ENCODE peak calls at places on chromosomes 5 and 9, in nine cellular contexts. One of them, this sample, is unnamed.

GRCh38 chr9:17942498-17942897 is 363.6 kb downstream of the SH3GL2 start:
- DNase-seq in HCT116: no peak
- DNase-seq in H54: no peak
- DNase-seq in A549: no peak
- DNase-seq in prostate gland: no peak
- DNase-seq in uterus: no peak
- DNase-seq in heart left ventricle: no peak
- DNase-seq in esophagus squamous epithelium: no peak
- DNase-seq in Peyer's patch: no peak
- DNase-seq in this sample: no peak

GRCh38 chr9:116166713-116167112 is 13.1 kb downstream of the PAPPA start:
- DNase-seq in HCT116: no peak
- DNase-seq in H54: no peak
- DNase-seq in A549: no peak
- DNase-seq in prostate gland: no peak
- DNase-seq in uterus: no peak
- DNase-seq in heart left ventricle: no peak
- DNase-seq in esophagus squamous epithelium: no peak
- DNase-seq in Peyer's patch: no peak
- DNase-seq in this sample: no peak

GRCh38 chr5:100668511-100668910 is 133.3 kb downstream of the FAM174A start:
- DNase-seq in HCT116: peak
- DNase-seq in H54: no peak
- DNase-seq in A549: no peak
- DNase-seq in prostate gland: no peak
- DNase-seq in uterus: no peak
- DNase-seq in heart left ventricle: no peak
- DNase-seq in esophagus squamous epithelium: no peak
- DNase-seq in Peyer's patch: no peak
- DNase-seq in this sample: no peak

GRCh38 chr5:135127604-135128240 is 93.7 kb upstream of the PITX1 start:
- DNase-seq in HCT116: no peak
- DNase-seq in H54: peak
- DNase-seq in A549: peak
- DNase-seq in prostate gland: no peak
- DNase-seq in uterus: no peak
- DNase-seq in heart left ventricle: no peak
- DNase-seq in esophagus squamous epithelium: no peak
- DNase-seq in Peyer's patch: no peak
- DNase-seq in this sample: no peak

GRCh38 chr9:32264171-32264862 is 120.1 kb upstream of the ACO1 start:
- DNase-seq in HCT116: no peak
- DNase-seq in H54: no peak
- DNase-seq in A549: no peak
- DNase-seq in prostate gland: no peak
- DNase-seq in uterus: peak
- DNase-seq in heart left ventricle: no peak
- DNase-seq in esophagus squamous epithelium: no peak
- DNase-seq in Peyer's patch: no peak
- DNase-seq in this sample: no peak

GRCh38 chr5:95216136-95216955 is 68.5 kb downstream of the MCTP1 start:
- DNase-seq in HCT116: no peak
- DNase-seq in H54: no peak
- DNase-seq in A549: no peak
- DNase-seq in prostate gland: no peak
- DNase-seq in uterus: no peak
- DNase-seq in heart left ventricle: no peak
- DNase-seq in esophagus squamous epithelium: no peak
- DNase-seq in Peyer's patch: no peak
- DNase-seq in this sample: no peak

GRCh38 chr5:161547573-161548471 is 1.3 kb upstream of the GABRB2 start:
- DNase-seq in HCT116: no peak
- DNase-seq in H54: no peak
- DNase-seq in A549: peak
- DNase-seq in prostate gland: no peak
- DNase-seq in uterus: no peak
- DNase-seq in heart left ventricle: no peak
- DNase-seq in esophagus squamous epithelium: no peak
- DNase-seq in Peyer's patch: no peak
- DNase-seq in this sample: peak

GRCh38 chr5:7518947-7519560 is 123.1 kb downstream of the ADCY2 start:
- DNase-seq in HCT116: no peak
- DNase-seq in H54: no peak
- DNase-seq in A549: peak
- DNase-seq in prostate gland: no peak
- DNase-seq in uterus: no peak
- DNase-seq in heart left ventricle: no peak
- DNase-seq in esophagus squamous epithelium: no peak
- DNase-seq in Peyer's patch: no peak
- DNase-seq in this sample: no peak

GRCh38 chr9:131097948-131098278 is 1.6 kb downstream of the AIF1L start:
- DNase-seq in HCT116: no peak
- DNase-seq in H54: no peak
- DNase-seq in A549: no peak
- DNase-seq in prostate gland: no peak
- DNase-seq in uterus: no peak
- DNase-seq in heart left ventricle: peak
- DNase-seq in esophagus squamous epithelium: no peak
- DNase-seq in Peyer's patch: no peak
- DNase-seq in this sample: no peak

GRCh38 chr5:141623197-141623596 is 4.4 kb upstream of the DIAPH1 start:
- DNase-seq in HCT116: no peak
- DNase-seq in H54: no peak
- DNase-seq in A549: no peak
- DNase-seq in prostate gland: no peak
- DNase-seq in uterus: no peak
- DNase-seq in heart left ventricle: no peak
- DNase-seq in esophagus squamous epithelium: no peak
- DNase-seq in Peyer's patch: peak
- DNase-seq in this sample: no peak

GRCh38 chr9:133979124-133979920 is 12.8 kb downstream of the VAV2 start:
- DNase-seq in HCT116: no peak
- DNase-seq in H54: no peak
- DNase-seq in A549: no peak
- DNase-seq in prostate gland: no peak
- DNase-seq in uterus: no peak
- DNase-seq in heart left ventricle: peak
- DNase-seq in esophagus squamous epithelium: no peak
- DNase-seq in Peyer's patch: peak
- DNase-seq in this sample: no peak

GRCh38 chr5:91787718-91788117 is 404.6 kb upstream of the ARRDC3 start:
- DNase-seq in HCT116: no peak
- DNase-seq in H54: peak
- DNase-seq in A549: no peak
- DNase-seq in prostate gland: no peak
- DNase-seq in uterus: no peak
- DNase-seq in heart left ventricle: no peak
- DNase-seq in esophagus squamous epithelium: no peak
- DNase-seq in Peyer's patch: no peak
- DNase-seq in this sample: no peak

GRCh38 chr9:134068742-134069535 is 1.1 kb upstream of the BRD3 start:
- DNase-seq in HCT116: no peak
- DNase-seq in H54: no peak
- DNase-seq in A549: no peak
- DNase-seq in prostate gland: no peak
- DNase-seq in uterus: peak
- DNase-seq in heart left ventricle: no peak
- DNase-seq in esophagus squamous epithelium: no peak
- DNase-seq in Peyer's patch: no peak
- DNase-seq in this sample: no peak

GRCh38 chr5:148060881-148061280 is 2.9 kb upstream of the SPINK5 start:
- DNase-seq in HCT116: no peak
- DNase-seq in H54: no peak
- DNase-seq in A549: no peak
- DNase-seq in prostate gland: no peak
- DNase-seq in uterus: no peak
- DNase-seq in heart left ventricle: no peak
- DNase-seq in esophagus squamous epithelium: no peak
- DNase-seq in Peyer's patch: no peak
- DNase-seq in this sample: no peak

GRCh38 chr9:110939573-110939972 is 98.7 kb downstream of the LPAR1 start:
- DNase-seq in HCT116: no peak
- DNase-seq in H54: no peak
- DNase-seq in A549: no peak
- DNase-seq in prostate gland: no peak
- DNase-seq in uterus: no peak
- DNase-seq in heart left ventricle: no peak
- DNase-seq in esophagus squamous epithelium: no peak
- DNase-seq in Peyer's patch: no peak
- DNase-seq in this sample: no peak

GRCh38 chr9:110939053-110939452 is 99.2 kb downstream of the LPAR1 start:
- DNase-seq in HCT116: no peak
- DNase-seq in H54: no peak
- DNase-seq in A549: no peak
- DNase-seq in prostate gland: no peak
- DNase-seq in uterus: no peak
- DNase-seq in heart left ventricle: no peak
- DNase-seq in esophagus squamous epithelium: no peak
- DNase-seq in Peyer's patch: no peak
- DNase-seq in this sample: no peak

GRCh38 chr9:110942522-110942921 is 95.7 kb downstream of the LPAR1 start:
- DNase-seq in HCT116: no peak
- DNase-seq in H54: no peak
- DNase-seq in A549: no peak
- DNase-seq in prostate gland: no peak
- DNase-seq in uterus: no peak
- DNase-seq in heart left ventricle: no peak
- DNase-seq in esophagus squamous epithelium: no peak
- DNase-seq in Peyer's patch: no peak
- DNase-seq in this sample: no peak

GRCh38 chr9:110936719-110937452 is 101.4 kb downstream of the LPAR1 start:
- DNase-seq in HCT116: no peak
- DNase-seq in H54: no peak
- DNase-seq in A549: no peak
- DNase-seq in prostate gland: no peak
- DNase-seq in uterus: no peak
- DNase-seq in heart left ventricle: no peak
- DNase-seq in esophagus squamous epithelium: no peak
- DNase-seq in Peyer's patch: no peak
- DNase-seq in this sample: no peak

DNA sequence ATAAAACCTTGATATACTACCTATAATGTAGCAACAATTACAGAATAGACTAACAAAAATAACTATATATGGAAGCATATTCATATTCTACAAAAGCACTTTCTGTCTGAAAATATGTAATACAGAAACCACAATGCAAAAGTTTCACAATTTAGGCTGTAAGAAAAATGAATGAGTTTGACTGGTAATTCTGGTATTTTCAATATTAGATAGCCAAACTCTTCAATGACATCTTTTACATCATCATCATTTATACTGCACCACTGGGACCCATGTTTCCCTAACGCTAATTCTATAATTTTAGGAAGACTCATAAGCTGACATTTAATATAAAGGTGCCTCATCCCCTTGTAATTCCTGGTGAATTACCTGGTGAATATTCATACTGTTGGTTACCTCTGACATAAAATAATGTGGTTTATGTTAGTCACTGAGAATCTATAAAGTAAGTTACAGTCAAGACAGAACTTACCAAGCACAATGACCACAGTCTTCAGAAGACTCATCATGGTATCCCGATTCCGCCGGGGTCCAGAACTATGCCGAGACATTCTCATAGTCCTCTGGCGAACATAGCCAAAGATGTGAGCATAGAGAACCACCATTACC is 97.2 kb downstream of the LPAR1 start:
- DNase-seq in HCT116: no peak
- DNase-seq in H54: no peak
- DNase-seq in A549: no peak
- DNase-seq in prostate gland: no peak
- DNase-seq in uterus: no peak
- DNase-seq in heart left ventricle: no peak
- DNase-seq in esophagus squamous epithelium: no peak
- DNase-seq in Peyer's patch: no peak
- DNase-seq in this sample: no peak
- TF ChIP-seq POLR2A in HCT116: no peak
- TF ChIP-seq POLR2A in H54: no peak
- TF ChIP-seq POLR2A in A549: no peak
- TF ChIP-seq POLR2A in prostate gland: no peak
- TF ChIP-seq POLR2A in uterus: no peak
- TF ChIP-seq POLR2A in heart left ventricle: no peak
- TF ChIP-seq POLR2A in esophagus squamous epithelium: no peak
- TF ChIP-seq POLR2A in Peyer's patch: no peak
- TF ChIP-seq POLR2A in this sample: no peak

DNA sequence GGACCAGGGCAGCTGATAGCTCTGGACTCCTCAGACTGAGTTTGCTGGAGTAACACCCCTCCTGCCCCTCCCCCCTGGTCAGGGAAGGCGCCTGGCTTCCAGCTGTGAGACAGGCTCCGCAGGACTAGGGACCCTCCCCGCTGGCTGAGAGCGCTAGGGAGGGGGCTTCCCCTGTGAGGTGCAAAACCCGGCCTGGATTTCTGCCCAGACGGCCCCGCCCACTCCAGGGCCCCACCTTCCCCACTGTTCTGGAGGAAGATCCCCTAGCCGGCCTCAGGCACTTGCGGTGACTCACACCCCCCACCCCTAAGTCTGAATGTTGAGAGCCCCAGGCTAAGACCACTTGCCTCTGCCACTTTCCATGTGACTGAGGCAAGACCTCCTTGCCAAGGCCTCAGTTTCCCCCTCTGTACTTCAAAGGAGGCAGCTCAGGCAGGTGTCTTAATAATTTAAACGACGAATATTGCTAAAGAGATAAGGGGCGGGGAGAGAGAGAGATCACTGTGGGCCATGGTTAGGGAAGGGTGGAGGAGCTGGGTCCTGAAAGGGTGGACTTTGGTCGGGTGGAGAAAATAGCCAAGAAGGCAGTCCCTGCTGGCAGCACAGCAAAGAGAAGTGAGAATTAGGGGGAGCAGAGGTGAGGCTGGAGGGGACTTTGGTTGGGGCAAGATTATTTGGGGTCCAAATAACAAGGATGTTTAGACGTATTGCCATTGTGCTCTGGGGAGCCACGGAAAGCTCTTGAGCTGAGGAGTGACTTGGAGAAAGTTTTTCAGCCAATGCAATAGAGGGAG is 1.0 kb upstream of the DAB2IP start:
- DNase-seq in HCT116: no peak
- DNase-seq in H54: peak
- DNase-seq in A549: peak
- DNase-seq in prostate gland: no peak
- DNase-seq in uterus: peak
- DNase-seq in heart left ventricle: peak
- DNase-seq in esophagus squamous epithelium: no peak
- DNase-seq in Peyer's patch: no peak
- DNase-seq in this sample: no peak
- TF ChIP-seq POLR2A in HCT116: no peak
- TF ChIP-seq POLR2A in H54: no peak
- TF ChIP-seq POLR2A in A549: no peak
- TF ChIP-seq POLR2A in prostate gland: no peak
- TF ChIP-seq POLR2A in uterus: peak
- TF ChIP-seq POLR2A in heart left ventricle: no peak
- TF ChIP-seq POLR2A in esophagus squamous epithelium: no peak
- TF ChIP-seq POLR2A in Peyer's patch: peak
- TF ChIP-seq POLR2A in this sample: no peak

GRCh38 chr9:37465249-37466036 is at the start of gene ZBTB5:
- DNase-seq in HCT116: peak
- DNase-seq in H54: peak
- DNase-seq in A549: peak
- DNase-seq in prostate gland: peak
- DNase-seq in uterus: peak
- DNase-seq in heart left ventricle: peak
- DNase-seq in esophagus squamous epithelium: peak
- DNase-seq in Peyer's patch: peak
- DNase-seq in this sample: peak
- TF ChIP-seq POLR2A in HCT116: no peak
- TF ChIP-seq POLR2A in H54: peak
- TF ChIP-seq POLR2A in A549: peak
- TF ChIP-seq POLR2A in prostate gland: peak
- TF ChIP-seq POLR2A in uterus: peak
- TF ChIP-seq POLR2A in heart left ventricle: peak
- TF ChIP-seq POLR2A in esophagus squamous epithelium: peak
- TF ChIP-seq POLR2A in Peyer's patch: peak
- TF ChIP-seq POLR2A in this sample: no peak

GRCh38 chr5:166088389-166089039 is 2202.9 kb upstream of the WWC1 start:
- DNase-seq in HCT116: no peak
- DNase-seq in H54: no peak
- DNase-seq in A549: no peak
- DNase-seq in prostate gland: no peak
- DNase-seq in uterus: no peak
- DNase-seq in heart left ventricle: no peak
- DNase-seq in esophagus squamous epithelium: no peak
- DNase-seq in Peyer's patch: no peak
- DNase-seq in this sample: no peak
- TF ChIP-seq POLR2A in HCT116: no peak
- TF ChIP-seq POLR2A in H54: no peak
- TF ChIP-seq POLR2A in A549: no peak
- TF ChIP-seq POLR2A in prostate gland: no peak
- TF ChIP-seq POLR2A in uterus: no peak
- TF ChIP-seq POLR2A in heart left ventricle: no peak
- TF ChIP-seq POLR2A in esophagus squamous epithelium: no peak
- TF ChIP-seq POLR2A in Peyer's patch: no peak
- TF ChIP-seq POLR2A in this sample: no peak

This sample was measured in lower leg skin.